ENCODE peak calls at places on chromosomes 11 and 22, in nine cellular contexts. W is lower lobe of right lung; Q is astrocyte; S is iPS DF 6.9; Z is HCT116; F is CD8-positive, alpha-beta memory T cell; X is lung; V is A673; Y is naive thymus-derived CD4-positive, alpha-beta T cell. G is an unnamed sample.

GRCh38 chr11:105245781-105246315 is 106.3 kb upstream of the CARD18 start:
- DNase-seq in W (no peak), F (no peak), X (no peak), Q (no peak), Z (no peak), Y (no peak), V (peak), S (no peak), G (no peak)

GRCh38 chr11:76408171-76408965 is 27.2 kb downstream of the GVQW3 start:
- DNase-seq in F (no peak), S (no peak), V (peak), Z (no peak), Q (no peak), W (no peak), X (no peak), Y (no peak), G (no peak)

GRCh38 chr11:116740741-116741140 is 32.0 kb downstream of the BUD13 start:
- DNase-seq in Y (no peak), V (no peak), F (no peak), X (no peak), Z (no peak), W (no peak), S (no peak), Q (no peak), G (no peak)

GRCh38 chr11:111447931-111448330 is 64.3 kb downstream of the BTG4 start:
- DNase-seq in Q (no peak), F (no peak), X (no peak), W (no peak), V (no peak), Y (no peak), Z (no peak), S (no peak), G (no peak)

GRCh38 chr22:25012743-25013142 is 60.2 kb downstream of the KIAA1671 start:
- DNase-seq in Q (no peak), S (no peak), W (no peak), Z (no peak), Y (no peak), V (no peak), F (no peak), X (no peak), G (no peak)

GRCh38 chr11:59761985-59762384 is 6.8 kb downstream of the STX3 start:
- DNase-seq in V (no peak), Z (no peak), Q (no peak), Y (no peak), W (no peak), X (no peak), F (no peak), S (no peak), G (no peak)

GRCh38 chr11:2691991-2692841 is 7.6 kb downstream of the KCNQ1OT1 start:
- DNase-seq in V (no peak), Z (no peak), F (peak), S (no peak), X (peak), Y (no peak), W (no peak), Q (no peak), G (no peak)

GRCh38 chr22:30837531-30837930 is 131.0 kb downstream of the MORC2 start:
- DNase-seq in S (no peak), Z (no peak), Q (no peak), W (no peak), X (no peak), V (no peak), F (no peak), Y (no peak), G (peak)

GRCh38 chr22:17919276-17920144 is 104.9 kb downstream of the MICAL3 start:
- DNase-seq in Z (no peak), Y (no peak), Q (no peak), X (no peak), V (no peak), S (no peak), W (no peak), F (no peak), G (no peak)

GRCh38 chr11:128615076-128615475 is 27.7 kb upstream of the ETS1 start:
- DNase-seq in W (no peak), Q (no peak), V (no peak), X (no peak), S (no peak), Y (no peak), F (no peak), Z (no peak), G (no peak)

GRCh38 chr11:120579601-120580000 is 68.1 kb downstream of the GRIK4 start:
- DNase-seq in W (peak), F (no peak), Q (no peak), V (no peak), Z (no peak), X (no peak), S (no peak), Y (no peak), G (no peak)

GRCh38 chr22:23107487-23108323 is 34.1 kb downstream of the RSPH14 start:
- DNase-seq in V (no peak), W (no peak), Y (no peak), Z (no peak), F (no peak), S (no peak), Q (no peak), X (no peak), G (no peak)

GRCh38 chr22:48431014-48431413 is 1396.7 kb downstream of the BRD1 start:
- DNase-seq in X (no peak), Z (no peak), S (no peak), F (no peak), Y (no peak), V (no peak), W (no peak), Q (no peak), G (no peak)

GRCh38 chr11:57679396-57679795 is 11.5 kb downstream of the ZDHHC5 start:
- DNase-seq in W (no peak), Y (no peak), Q (no peak), X (no peak), V (no peak), S (no peak), Z (no peak), F (no peak), G (no peak)

GRCh38 chr11:40306938-40307548 is 1152.4 kb downstream of the LRRC4C start:
- DNase-seq in Y (no peak), Q (peak), V (peak), Z (no peak), X (no peak), S (peak), F (no peak), W (no peak), G (no peak)

GRCh38 chr11:93567406-93567819 is 24.2 kb upstream of the SMCO4 start:
- DNase-seq in Y (no peak), Q (peak), W (no peak), Z (no peak), X (peak), S (no peak), V (no peak), F (no peak), G (peak)

GRCh38 chr11:82003671-82004148 is 730.0 kb downstream of the FAM181B start:
- DNase-seq in Z (no peak), W (no peak), X (no peak), F (no peak), Y (no peak), S (no peak), Q (peak), V (peak), G (no peak)

GRCh38 chr11:44742470-44742869 is 15.7 kb downstream of the TSPAN18 start:
- DNase-seq in V (no peak), F (no peak), Z (no peak), X (no peak), S (no peak), Y (no peak), Q (no peak), W (no peak), G (no peak)
- H3K27ac ChIP-seq in V (no peak), F (no peak), Z (no peak), X (no peak), S (no peak), Y (no peak), Q (no peak), W (no peak), G (no peak)

DNA sequence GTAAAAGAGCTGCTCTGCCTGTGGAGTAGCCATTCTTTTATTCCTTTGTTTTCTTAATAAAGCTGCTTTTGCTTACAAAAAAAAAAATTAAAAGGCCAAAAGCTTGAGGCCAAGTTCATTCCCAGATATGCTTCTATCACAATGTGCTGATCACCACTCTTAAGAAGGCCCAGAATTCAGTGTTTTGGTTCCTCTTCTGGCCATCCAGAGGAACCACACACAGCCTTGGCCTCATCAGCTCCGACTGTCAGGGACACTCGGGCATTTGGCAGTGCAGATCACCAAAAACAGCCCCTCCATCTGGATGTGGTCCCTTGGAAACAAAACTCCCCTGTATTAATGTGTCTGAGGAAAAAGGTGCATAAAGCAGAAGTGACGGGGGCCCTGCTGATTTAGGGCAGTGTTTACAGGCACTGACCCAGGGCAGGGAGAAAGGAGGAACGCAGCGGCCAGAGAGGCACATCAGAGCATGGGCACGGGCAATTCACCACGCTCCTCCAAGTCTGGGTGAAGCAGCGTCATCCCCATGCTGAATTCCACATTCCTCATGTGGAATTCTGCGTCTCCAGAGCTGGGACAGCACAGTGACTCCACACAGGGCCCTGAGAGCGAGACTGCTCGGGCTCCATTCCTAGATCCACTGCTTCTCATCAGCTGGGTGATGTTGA is 17.7 kb downstream of the POLDIP3 start:
- DNase-seq in Y (no peak), V (no peak), S (no peak), W (no peak), Z (no peak), Q (no peak), X (no peak), F (no peak), G (no peak)
- H3K27ac ChIP-seq in Y (no peak), V (no peak), S (no peak), W (peak), Z (no peak), Q (no peak), X (no peak), F (no peak), G (no peak)

GRCh38 chr22:22014285-22014659 is 31.7 kb upstream of the TOP3B start:
- DNase-seq in X (no peak), V (no peak), F (no peak), Q (no peak), W (no peak), Y (no peak), S (no peak), Z (no peak), G (no peak)
- H3K27ac ChIP-seq in X (no peak), V (no peak), F (no peak), Q (no peak), W (no peak), Y (no peak), S (no peak), Z (no peak), G (no peak)

GRCh38 chr11:123137496-123138270 is 57.4 kb downstream of the CLMP start:
- DNase-seq in Z (no peak), Y (no peak), Q (peak), F (no peak), W (peak), V (peak), X (peak), S (peak), G (peak)

GRCh38 chr11:123139206-123139605 is 55.8 kb downstream of the CLMP start:
- DNase-seq in Z (no peak), S (no peak), Y (no peak), W (no peak), F (no peak), X (no peak), Q (no peak), V (no peak), G (no peak)

GRCh38 chr11:123132881-123133280 is 62.2 kb downstream of the CLMP start:
- DNase-seq in S (no peak), W (no peak), V (no peak), Z (no peak), F (no peak), Y (no peak), X (no peak), Q (no peak), G (no peak)

GRCh38 chr11:123135863-123136446 is 59.1 kb downstream of the CLMP start:
- DNase-seq in Y (no peak), V (peak), Q (no peak), S (no peak), X (no peak), W (no peak), Z (no peak), F (no peak), G (no peak)
- H3K27ac ChIP-seq in Y (no peak), V (peak), Q (no peak), S (no peak), X (no peak), W (no peak), Z (no peak), F (no peak), G (no peak)

DNA sequence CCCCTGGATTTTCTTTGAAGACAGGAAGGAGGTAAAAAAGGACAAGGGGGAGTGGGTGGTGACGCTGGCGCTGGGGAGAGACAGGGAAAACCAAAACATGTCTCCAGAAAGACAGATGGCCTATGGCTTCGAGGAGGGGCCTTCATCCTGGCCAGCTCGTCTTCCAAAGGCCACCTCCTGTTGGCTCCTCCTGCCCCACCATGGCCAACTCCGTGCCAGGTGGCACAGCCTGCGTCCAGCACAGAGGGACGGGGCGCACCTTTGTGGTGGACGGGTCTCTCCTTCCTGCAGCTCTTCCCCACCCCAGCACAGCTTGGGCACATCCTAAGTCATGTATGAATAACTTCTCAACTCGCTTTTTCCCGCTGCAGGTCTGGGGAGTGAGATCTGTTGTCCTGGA is 22.7 kb downstream of the IGSF9B start:
- DNase-seq in S (no peak), X (no peak), W (no peak), Y (no peak), Q (no peak), F (no peak), V (no peak), Z (no peak), G (no peak)
- H3K27ac ChIP-seq in S (no peak), X (no peak), W (no peak), Y (no peak), Q (no peak), F (no peak), V (no peak), Z (no peak), G (no peak)

GRCh38 chr11:48880021-48880441 is 103.7 kb downstream of the TRIM51G start:
- DNase-seq in Y (no peak), W (peak), F (no peak), Z (no peak), X (no peak), V (no peak), Q (no peak), S (no peak), G (no peak)
- H3K27ac ChIP-seq in Y (no peak), W (no peak), F (no peak), Z (no peak), X (no peak), V (no peak), Q (no peak), S (no peak), G (no peak)

GRCh38 chr22:46593996-46594946 is 25.9 kb upstream of the GRAMD4 start:
- DNase-seq in X (no peak), S (no peak), V (no peak), Y (no peak), F (no peak), Q (no peak), W (peak), Z (no peak), G (no peak)
- H3K27ac ChIP-seq in X (no peak), S (no peak), V (no peak), Y (no peak), F (no peak), Q (no peak), W (peak), Z (no peak), G (no peak)

GRCh38 chr22:40237788-40238424 is 60.2 kb downstream of the TNRC6B start:
- DNase-seq in X (no peak), F (no peak), Z (no peak), W (no peak), Y (no peak), V (no peak), S (no peak), Q (no peak), G (no peak)

GRCh38 chr22:40238425-40239344 is 61.0 kb downstream of the TNRC6B start:
- DNase-seq in X (no peak), Q (peak), F (no peak), S (no peak), W (no peak), V (peak), Y (no peak), Z (no peak), G (no peak)

GRCh38 chr22:40240160-40240559 is 62.4 kb downstream of the TNRC6B start:
- DNase-seq in Z (no peak), V (no peak), F (no peak), Y (no peak), S (no peak), X (no peak), Q (no peak), W (no peak), G (no peak)

GRCh38 chr22:40240671-40241070 is 62.9 kb downstream of the TNRC6B start:
- DNase-seq in W (no peak), S (no peak), X (no peak), Y (peak), Z (no peak), Q (no peak), V (no peak), F (peak), G (no peak)

DNA sequence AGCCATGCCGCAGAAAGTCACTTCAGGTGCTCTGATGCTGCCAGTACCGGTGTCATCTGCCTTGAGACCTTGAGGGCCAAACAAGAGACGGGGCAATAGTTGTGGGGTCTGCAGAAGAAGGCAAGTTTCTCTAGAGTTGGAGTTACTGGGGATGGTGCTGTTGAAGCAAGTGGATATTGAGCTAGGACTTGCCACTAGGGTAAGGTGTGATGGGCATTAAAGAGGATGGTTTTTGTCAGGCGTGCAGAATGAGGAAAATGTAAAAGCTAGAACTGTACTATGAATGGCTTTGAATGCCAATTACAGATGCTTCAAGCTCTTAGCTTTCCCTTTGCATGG is 61.6 kb downstream of the TNRC6B start:
- DNase-seq in Q (no peak), F (no peak), W (no peak), Z (no peak), Y (no peak), S (no peak), X (no peak), V (no peak), G (no peak)
- H3K27ac ChIP-seq in Q (peak), F (no peak), W (no peak), Z (peak), Y (no peak), S (no peak), X (peak), V (no peak), G (no peak)

DNA sequence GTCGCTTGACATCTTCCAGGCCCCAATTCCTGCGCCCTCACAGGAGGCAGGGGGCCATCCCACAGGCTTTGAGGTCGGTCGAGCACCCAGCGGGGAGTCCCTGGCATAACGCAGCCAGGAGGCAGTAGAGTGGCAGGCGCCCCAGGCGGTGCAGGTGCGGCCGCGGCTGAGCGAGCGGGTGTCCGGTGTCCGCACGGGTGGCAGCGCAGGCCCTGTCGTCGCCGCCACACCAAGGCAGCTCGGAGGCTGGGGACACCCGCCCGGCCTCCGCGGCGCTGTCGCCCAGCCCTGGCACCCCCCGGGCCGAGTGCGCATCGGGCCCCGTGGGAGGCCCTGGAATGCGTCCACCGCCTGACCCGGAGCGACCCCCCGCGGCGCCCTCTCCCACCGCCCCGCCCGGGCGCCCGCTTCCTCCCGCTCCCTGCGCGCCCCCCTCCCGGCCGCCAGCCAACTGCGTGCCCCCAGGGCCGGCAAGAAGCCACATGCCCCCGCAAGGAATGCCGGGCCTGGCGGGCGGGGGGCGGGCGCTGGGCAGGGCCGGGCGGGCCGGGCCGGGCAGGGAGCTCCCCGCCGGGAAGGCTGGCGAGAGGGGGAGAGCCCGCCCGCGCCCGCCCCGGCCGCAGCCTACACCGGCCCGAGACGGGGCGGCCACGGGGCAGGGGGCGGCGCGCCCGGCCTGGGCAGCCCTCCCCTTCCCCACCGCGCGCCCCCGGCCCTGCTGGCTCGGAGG is 33.9 kb downstream of the PRDM11 start:
- DNase-seq in S (no peak), Q (no peak), Y (no peak), W (peak), F (no peak), X (peak), Z (peak), V (peak), G (no peak)
- H3K27ac ChIP-seq in S (no peak), Q (peak), Y (no peak), W (peak), F (no peak), X (peak), Z (peak), V (peak), G (peak)

GRCh38 chr11:33652407-33652806 is 48.2 kb downstream of the C11orf91 start:
- DNase-seq in V (no peak), Q (no peak), Z (no peak), X (no peak), S (no peak), F (no peak), Y (no peak), W (no peak), G (no peak)
- H3K27ac ChIP-seq in V (no peak), Q (no peak), Z (no peak), X (no peak), S (no peak), F (no peak), Y (no peak), W (no peak), G (no peak)